ENCODE peak calls at places on chromosome 14, in four cellular contexts. T is amniotic stem cell, L is kidney, W is myocyte. Q is an unnamed sample.
A peak's percentile ranks its signal among the peaks of the same experiment; 100 is the strongest.

GRCh38 chr14:73058224-73058922 is at the start of gene RBM25:
- DNase-seq in T (peak; percentile 98), L (peak; percentile 98), W (peak; percentile 99), Q (peak; percentile 98)

GRCh38 chr14:58151701-58152568 is at the start of gene ARMH4:
- DNase-seq in T (peak; percentile 68), L (peak; percentile 94), W (peak; percentile 80), Q (peak; percentile 89)

GRCh38 chr14:85223667-85224066 is 306.3 kb upstream of the FLRT2 start:
- DNase-seq in T (no peak), L (no peak), W (no peak), Q (no peak)

GRCh38 chr14:76446486-76446885 is 70.5 kb downstream of the ESRRB start:
- DNase-seq in T (no peak), L (no peak), W (no peak), Q (no peak)

GRCh38 chr14:61505815-61506809 is 184.7 kb downstream of the PRKCH start:
- DNase-seq in T (no peak), L (no peak), W (no peak), Q (no peak)

GRCh38 chr14:75837151-75837787 is 144.5 kb downstream of the TGFB3 start:
- DNase-seq in T (no peak), L (no peak), W (no peak), Q (no peak)

GRCh38 chr14:39374846-39375245 is 57.4 kb downstream of the FBXO33 start:
- DNase-seq in T (no peak), L (no peak), W (no peak), Q (no peak)

GRCh38 chr14:96793547-96793946 is 3.6 kb upstream of the VRK1 start:
- DNase-seq in T (no peak), L (no peak), W (no peak), Q (no peak)

GRCh38 chr14:23535943-23536342 is 15.6 kb downstream of the ZFHX2 start:
- DNase-seq in T (no peak), L (no peak), W (no peak), Q (no peak)

GRCh38 chr14:92473947-92474535 is 39.5 kb upstream of the RIN3 start:
- DNase-seq in T (no peak), L (peak; percentile 61), W (no peak), Q (peak; percentile 52)

GRCh38 chr14:81302613-81303012 is 81.9 kb upstream of the GTF2A1 start:
- DNase-seq in T (no peak), L (no peak), W (no peak), Q (no peak)

GRCh38 chr14:59103396-59103795 is 85.1 kb upstream of the DAAM1 start:
- DNase-seq in T (no peak), L (no peak), W (peak; percentile 32), Q (no peak)

GRCh38 chr14:70005281-70005805 is 126.1 kb downstream of the SMOC1 start:
- DNase-seq in T (no peak), L (no peak), W (no peak), Q (peak; percentile 45)

GRCh38 chr14:91158091-91158790 is 44.4 kb downstream of the DGLUCY start:
- DNase-seq in T (no peak), L (peak; percentile 2), W (peak; percentile 52), Q (no peak)

GRCh38 chr14:44941591-44941990 is 20.2 kb downstream of the KLHL28 start:
- DNase-seq in T (no peak), L (no peak), W (no peak), Q (no peak)

GRCh38 chr14:85190251-85190650 is 339.7 kb upstream of the FLRT2 start:
- DNase-seq in T (no peak), L (no peak), W (no peak), Q (no peak)

GRCh38 chr14:75257241-75257640 is 21.4 kb upstream of the FOS start:
- DNase-seq in T (no peak), L (no peak), W (no peak), Q (no peak)

GRCh38 chr14:101072531-101072930 is 169.0 kb upstream of the RTL1 start:
- DNase-seq in T (no peak), L (no peak), W (no peak), Q (peak; percentile 47)

GRCh38 chr14:49477576-49477975 is 108.6 kb downstream of the RPS29 start:
- DNase-seq in T (no peak), L (no peak), W (no peak), Q (no peak)

GRCh38 chr14:105274600-105274999 is 26.2 kb downstream of the BRF1 start:
- DNase-seq in T (no peak), L (no peak), W (no peak), Q (no peak)

GRCh38 chr14:30272848-30273563 is 286.0 kb upstream of the G2E3 start:
- DNase-seq in T (no peak), L (no peak), W (no peak), Q (no peak)

GRCh38 chr14:92501891-92502351 is 11.7 kb upstream of the RIN3 start:
- DNase-seq in T (peak; percentile 35), L (no peak), W (peak; percentile 40), Q (peak; percentile 15)

GRCh38 chr14:42930058-42930457 is 1323.4 kb downstream of the LRFN5 start:
- DNase-seq in T (no peak), L (no peak), W (no peak), Q (no peak)